ENCODE peak calls at places on chromosomes 16 and 17, in ten cellular contexts. Y is AG09319; M is Calu3; T is CD4-positive, CD25-positive, alpha-beta regulatory T cell; U is GM03348; S is GM12865; L is islet precursor cell; F is activated CD8-positive, alpha-beta memory T cell treated with anti-CD3 and anti-CD28 coated beads for 4 hours; J is EL; A is WERI-Rb-1. E is an unnamed sample.

GRCh38 chr16:20952144-20952797 is 51.7 kb downstream of the LYRM1 start:
- DNase-seq in Y (no peak), M (no peak), T (no peak), U (no peak), S (no peak), L (no peak), F (no peak), J (no peak), A (no peak), E (no peak)

GRCh38 chr16:69157189-69157588 is 24.7 kb downstream of the UTP4 start:
- DNase-seq in Y (no peak), M (no peak), T (no peak), U (no peak), S (no peak), L (no peak), F (no peak), J (no peak), A (no peak), E (no peak)

GRCh38 chr17:15154618-15155017 is 110.5 kb downstream of the PMP22 start:
- DNase-seq in Y (no peak), M (no peak), T (no peak), U (peak), S (no peak), L (peak), F (no peak), J (no peak), A (no peak), E (no peak)

GRCh38 chr17:18043491-18043890 is 4.3 kb downstream of the GID4 start:
- DNase-seq in Y (no peak), M (no peak), T (peak), U (peak), S (no peak), L (no peak), F (no peak), J (peak), A (no peak), E (no peak)

GRCh38 chr16:89922884-89923639 is at the start of gene TUBB3:
- DNase-seq in Y (peak), M (peak), T (peak), U (peak), S (peak), L (peak), F (no peak), J (peak), A (peak), E (no peak)

GRCh38 chr16:51404386-51404785 is 253.3 kb upstream of the SALL1 start:
- DNase-seq in Y (no peak), M (peak), T (no peak), U (no peak), S (no peak), L (no peak), F (no peak), J (no peak), A (no peak), E (no peak)

GRCh38 chr17:57368637-57369336 is 112.5 kb downstream of the MSI2 start:
- DNase-seq in Y (no peak), M (peak), T (no peak), U (no peak), S (peak), L (no peak), F (no peak), J (no peak), A (no peak), E (no peak)

GRCh38 chr16:23448392-23448791 is 4.6 kb downstream of the COG7 start:
- DNase-seq in Y (no peak), M (peak), T (no peak), U (no peak), S (no peak), L (no peak), F (no peak), J (no peak), A (no peak), E (no peak)

GRCh38 chr16:87337247-87337646 is 20.1 kb upstream of the C16orf95 start:
- DNase-seq in Y (no peak), M (no peak), T (no peak), U (no peak), S (no peak), L (no peak), F (no peak), J (no peak), A (no peak), E (no peak)

GRCh38 chr17:81869221-81870154 is 1.6 kb downstream of the ARHGDIA start:
- DNase-seq in Y (no peak), M (peak), T (peak), U (peak), S (peak), L (peak), F (no peak), J (peak), A (peak), E (peak)

GRCh38 chr17:1455291-1455747 is 713 bp downstream of the CRK start:
- DNase-seq in Y (peak), M (peak), T (peak), U (peak), S (peak), L (peak), F (no peak), J (peak), A (peak), E (peak)

E was measured in pancreas.